ENCODE peak calls at places on chromosomes 5 and 9, in nine cellular contexts. One of them, this sample, is unnamed.

GRCh38 chr9:20040991-20041606 is 252.3 kb upstream of the SLC24A2 start:
- DNase-seq in HCT116: no peak
- DNase-seq in lower lobe of right lung: no peak
- DNase-seq in effector memory CD4-positive, alpha-beta T cell: no peak
- DNase-seq in brain microvascular endothelial cell: no peak
- DNase-seq in heart left ventricle: no peak
- DNase-seq in A549: no peak
- DNase-seq in substantia nigra: peak; percentile 12
- DNase-seq in adrenal gland: no peak
- DNase-seq in this sample: no peak

GRCh38 chr5:154138701-154139100 is 51.8 kb upstream of the GALNT10 start:
- DNase-seq in adrenal gland: peak; percentile 34
- DNase-seq in heart left ventricle: peak; percentile 76
- DNase-seq in HCT116: no peak
- DNase-seq in brain microvascular endothelial cell: no peak
- DNase-seq in A549: no peak
- DNase-seq in substantia nigra: peak; percentile 59
- DNase-seq in effector memory CD4-positive, alpha-beta T cell: no peak
- DNase-seq in lower lobe of right lung: no peak
- DNase-seq in this sample: peak; percentile 79

GRCh38 chr5:43422143-43422542 is 10.0 kb upstream of the CCL28 start:
- DNase-seq in lower lobe of right lung: no peak
- DNase-seq in adrenal gland: no peak
- DNase-seq in substantia nigra: no peak
- DNase-seq in A549: no peak
- DNase-seq in brain microvascular endothelial cell: peak; percentile 14
- DNase-seq in effector memory CD4-positive, alpha-beta T cell: no peak
- DNase-seq in HCT116: no peak
- DNase-seq in heart left ventricle: no peak
- DNase-seq in this sample: no peak

GRCh38 chr5:65663804-65664521 is 39.1 kb downstream of the SHLD3 start:
- DNase-seq in substantia nigra: no peak
- DNase-seq in heart left ventricle: no peak
- DNase-seq in lower lobe of right lung: no peak
- DNase-seq in A549: peak; percentile 29
- DNase-seq in brain microvascular endothelial cell: no peak
- DNase-seq in adrenal gland: no peak
- DNase-seq in HCT116: peak; percentile 4
- DNase-seq in effector memory CD4-positive, alpha-beta T cell: no peak
- DNase-seq in this sample: peak; percentile 27

GRCh38 chr5:40410939-40411635 is 268.6 kb upstream of the PTGER4 start:
- DNase-seq in heart left ventricle: no peak
- DNase-seq in A549: no peak
- DNase-seq in brain microvascular endothelial cell: peak; percentile 51
- DNase-seq in effector memory CD4-positive, alpha-beta T cell: no peak
- DNase-seq in substantia nigra: no peak
- DNase-seq in adrenal gland: no peak
- DNase-seq in lower lobe of right lung: no peak
- DNase-seq in HCT116: no peak
- DNase-seq in this sample: peak; percentile 84

GRCh38 chr5:59810041-59810440 is 83.5 kb downstream of the PDE4D start:
- DNase-seq in brain microvascular endothelial cell: peak; percentile 68
- DNase-seq in substantia nigra: peak; percentile 33
- DNase-seq in adrenal gland: peak; percentile 54
- DNase-seq in lower lobe of right lung: peak; percentile 78
- DNase-seq in heart left ventricle: peak; percentile 56
- DNase-seq in effector memory CD4-positive, alpha-beta T cell: peak; percentile 6
- DNase-seq in HCT116: peak; percentile 56
- DNase-seq in A549: peak; percentile 82
- DNase-seq in this sample: peak; percentile 87

GRCh38 chr5:135743684-135744083 is 90.8 kb upstream of the SLC25A48 start:
- DNase-seq in A549: no peak
- DNase-seq in substantia nigra: no peak
- DNase-seq in lower lobe of right lung: no peak
- DNase-seq in adrenal gland: no peak
- DNase-seq in effector memory CD4-positive, alpha-beta T cell: no peak
- DNase-seq in HCT116: no peak
- DNase-seq in brain microvascular endothelial cell: no peak
- DNase-seq in heart left ventricle: no peak
- DNase-seq in this sample: no peak

GRCh38 chr5:84688566-84688965 is 303.9 kb upstream of the EDIL3 start:
- DNase-seq in A549: no peak
- DNase-seq in HCT116: no peak
- DNase-seq in heart left ventricle: no peak
- DNase-seq in effector memory CD4-positive, alpha-beta T cell: no peak
- DNase-seq in brain microvascular endothelial cell: peak; percentile 84
- DNase-seq in lower lobe of right lung: no peak
- DNase-seq in adrenal gland: no peak
- DNase-seq in substantia nigra: no peak
- DNase-seq in this sample: peak; percentile 87

GRCh38 chr9:135574331-135574730 is 12.8 kb downstream of the PAEP start:
- DNase-seq in substantia nigra: no peak
- DNase-seq in lower lobe of right lung: no peak
- DNase-seq in effector memory CD4-positive, alpha-beta T cell: no peak
- DNase-seq in brain microvascular endothelial cell: no peak
- DNase-seq in adrenal gland: peak; percentile 43
- DNase-seq in A549: no peak
- DNase-seq in HCT116: no peak
- DNase-seq in heart left ventricle: no peak
- DNase-seq in this sample: no peak

GRCh38 chr9:97506264-97506663 is 4.8 kb downstream of the TMOD1 start:
- DNase-seq in heart left ventricle: no peak
- DNase-seq in adrenal gland: no peak
- DNase-seq in lower lobe of right lung: no peak
- DNase-seq in HCT116: no peak
- DNase-seq in A549: no peak
- DNase-seq in brain microvascular endothelial cell: no peak
- DNase-seq in effector memory CD4-positive, alpha-beta T cell: no peak
- DNase-seq in substantia nigra: no peak
- DNase-seq in this sample: no peak

GRCh38 chr9:107158321-107158720 is 124.8 kb upstream of the RAD23B start:
- DNase-seq in heart left ventricle: no peak
- DNase-seq in adrenal gland: no peak
- DNase-seq in brain microvascular endothelial cell: peak; percentile 52
- DNase-seq in A549: peak; percentile 31
- DNase-seq in HCT116: peak; percentile 51
- DNase-seq in lower lobe of right lung: no peak
- DNase-seq in substantia nigra: no peak
- DNase-seq in effector memory CD4-positive, alpha-beta T cell: no peak
- DNase-seq in this sample: peak; percentile 71

GRCh38 chr9:121333950-121334773 is 35.9 kb downstream of the STOM start:
- DNase-seq in effector memory CD4-positive, alpha-beta T cell: no peak
- DNase-seq in brain microvascular endothelial cell: no peak
- DNase-seq in HCT116: no peak
- DNase-seq in lower lobe of right lung: no peak
- DNase-seq in A549: no peak
- DNase-seq in adrenal gland: no peak
- DNase-seq in substantia nigra: no peak
- DNase-seq in heart left ventricle: no peak
- DNase-seq in this sample: no peak

GRCh38 chr5:31638286-31638685 is 645 bp upstream of the PDZD2 start:
- DNase-seq in brain microvascular endothelial cell: no peak
- DNase-seq in lower lobe of right lung: peak; percentile 51
- DNase-seq in adrenal gland: peak; percentile 50
- DNase-seq in A549: no peak
- DNase-seq in heart left ventricle: peak; percentile 23
- DNase-seq in substantia nigra: peak; percentile 22
- DNase-seq in effector memory CD4-positive, alpha-beta T cell: no peak
- DNase-seq in HCT116: no peak
- DNase-seq in this sample: peak; percentile 36

GRCh38 chr5:121940741-121941140 is 21.0 kb upstream of the SRFBP1 start:
- DNase-seq in brain microvascular endothelial cell: no peak
- DNase-seq in A549: no peak
- DNase-seq in adrenal gland: no peak
- DNase-seq in lower lobe of right lung: no peak
- DNase-seq in substantia nigra: no peak
- DNase-seq in effector memory CD4-positive, alpha-beta T cell: no peak
- DNase-seq in HCT116: no peak
- DNase-seq in heart left ventricle: no peak
- DNase-seq in this sample: no peak

GRCh38 chr5:137075163-137075970 is 423.8 kb downstream of the SPOCK1 start:
- DNase-seq in heart left ventricle: peak; percentile 31
- DNase-seq in HCT116: peak; percentile 69
- DNase-seq in lower lobe of right lung: peak; percentile 74
- DNase-seq in adrenal gland: peak; percentile 79
- DNase-seq in brain microvascular endothelial cell: no peak
- DNase-seq in A549: peak; percentile 77
- DNase-seq in substantia nigra: no peak
- DNase-seq in effector memory CD4-positive, alpha-beta T cell: no peak
- DNase-seq in this sample: peak; percentile 83

GRCh38 chr9:98781588-98782383 is 14.6 kb downstream of the ANKS6 start:
- DNase-seq in lower lobe of right lung: peak; percentile 73
- DNase-seq in adrenal gland: no peak
- DNase-seq in substantia nigra: no peak
- DNase-seq in effector memory CD4-positive, alpha-beta T cell: no peak
- DNase-seq in heart left ventricle: no peak
- DNase-seq in HCT116: peak; percentile 89
- DNase-seq in brain microvascular endothelial cell: no peak
- DNase-seq in A549: peak; percentile 77
- DNase-seq in this sample: no peak

GRCh38 chr9:131727795-131728545 is 11.9 kb downstream of the RAPGEF1 start:
- DNase-seq in HCT116: no peak
- DNase-seq in adrenal gland: no peak
- DNase-seq in A549: no peak
- DNase-seq in heart left ventricle: no peak
- DNase-seq in brain microvascular endothelial cell: no peak
- DNase-seq in lower lobe of right lung: no peak
- DNase-seq in effector memory CD4-positive, alpha-beta T cell: no peak
- DNase-seq in substantia nigra: no peak
- DNase-seq in this sample: no peak

GRCh38 chr5:18772475-18772874 is 1138.2 kb downstream of the TAF11L14 start:
- DNase-seq in HCT116: no peak
- DNase-seq in A549: peak; percentile 37
- DNase-seq in substantia nigra: no peak
- DNase-seq in lower lobe of right lung: no peak
- DNase-seq in adrenal gland: no peak
- DNase-seq in brain microvascular endothelial cell: no peak
- DNase-seq in heart left ventricle: no peak
- DNase-seq in effector memory CD4-positive, alpha-beta T cell: no peak
- DNase-seq in this sample: no peak

GRCh38 chr9:109232449-109232848 is 65.4 kb upstream of the FRRS1L start:
- DNase-seq in substantia nigra: no peak
- DNase-seq in brain microvascular endothelial cell: peak; percentile 55
- DNase-seq in adrenal gland: no peak
- DNase-seq in A549: no peak
- DNase-seq in HCT116: no peak
- DNase-seq in lower lobe of right lung: no peak
- DNase-seq in heart left ventricle: no peak
- DNase-seq in effector memory CD4-positive, alpha-beta T cell: no peak
- DNase-seq in this sample: no peak

GRCh38 chr5:140298183-140298601 is 4.7 kb downstream of the PFDN1 start:
- DNase-seq in lower lobe of right lung: no peak
- DNase-seq in effector memory CD4-positive, alpha-beta T cell: no peak
- DNase-seq in A549: no peak
- DNase-seq in brain microvascular endothelial cell: peak; percentile 53
- DNase-seq in substantia nigra: no peak
- DNase-seq in HCT116: no peak
- DNase-seq in heart left ventricle: no peak
- DNase-seq in adrenal gland: no peak
- DNase-seq in this sample: peak; percentile 32

GRCh38 chr5:36458746-36459145 is 147.7 kb upstream of the SLC1A3 start:
- DNase-seq in HCT116: no peak
- DNase-seq in substantia nigra: no peak
- DNase-seq in A549: no peak
- DNase-seq in effector memory CD4-positive, alpha-beta T cell: no peak
- DNase-seq in brain microvascular endothelial cell: no peak
- DNase-seq in heart left ventricle: no peak
- DNase-seq in lower lobe of right lung: no peak
- DNase-seq in adrenal gland: no peak
- DNase-seq in this sample: no peak

GRCh38 chr5:112004867-112005532 is 248.0 kb upstream of the NREP start:
- DNase-seq in lower lobe of right lung: no peak
- DNase-seq in effector memory CD4-positive, alpha-beta T cell: no peak
- DNase-seq in HCT116: no peak
- DNase-seq in substantia nigra: no peak
- DNase-seq in heart left ventricle: no peak
- DNase-seq in A549: no peak
- DNase-seq in brain microvascular endothelial cell: peak; percentile 83
- DNase-seq in adrenal gland: no peak
- DNase-seq in this sample: no peak

GRCh38 chr5:14574891-14575496 is 6.6 kb upstream of the OTULINL start:
- DNase-seq in substantia nigra: no peak
- DNase-seq in lower lobe of right lung: peak; percentile 53
- DNase-seq in HCT116: no peak
- DNase-seq in brain microvascular endothelial cell: no peak
- DNase-seq in heart left ventricle: peak; percentile 50
- DNase-seq in adrenal gland: no peak
- DNase-seq in effector memory CD4-positive, alpha-beta T cell: no peak
- DNase-seq in A549: peak; percentile 21
- DNase-seq in this sample: no peak
- H3K27ac ChIP-seq in substantia nigra: no peak overlapping the region
- H3K27ac ChIP-seq in lower lobe of right lung: peak overlapping the region; percentile 9
- H3K27ac ChIP-seq in HCT116: no peak overlapping the region
- H3K27ac ChIP-seq in brain microvascular endothelial cell: no peak overlapping the region
- H3K27ac ChIP-seq in heart left ventricle: no peak overlapping the region
- H3K27ac ChIP-seq in adrenal gland: no peak overlapping the region
- H3K27ac ChIP-seq in effector memory CD4-positive, alpha-beta T cell: no peak overlapping the region
- H3K27ac ChIP-seq in A549: no peak overlapping the region
- H3K27ac ChIP-seq in this sample: no peak overlapping the region

GRCh38 chr5:14219800-14220512 is 76.8 kb downstream of the TRIO start:
- DNase-seq in adrenal gland: no peak
- DNase-seq in A549: no peak
- DNase-seq in lower lobe of right lung: no peak
- DNase-seq in HCT116: no peak
- DNase-seq in effector memory CD4-positive, alpha-beta T cell: no peak
- DNase-seq in heart left ventricle: no peak
- DNase-seq in substantia nigra: no peak
- DNase-seq in brain microvascular endothelial cell: no peak
- DNase-seq in this sample: no peak
- H3K27ac ChIP-seq in adrenal gland: peak overlapping the region; percentile 35
- H3K27ac ChIP-seq in A549: peak overlapping the region; percentile 20
- H3K27ac ChIP-seq in lower lobe of right lung: peak overlapping the region; percentile 80
- H3K27ac ChIP-seq in HCT116: no peak overlapping the region
- H3K27ac ChIP-seq in effector memory CD4-positive, alpha-beta T cell: no peak overlapping the region
- H3K27ac ChIP-seq in heart left ventricle: peak overlapping the region; percentile 31
- H3K27ac ChIP-seq in substantia nigra: no peak overlapping the region
- H3K27ac ChIP-seq in brain microvascular endothelial cell: no peak overlapping the region
- H3K27ac ChIP-seq in this sample: peak overlapping the region; percentile 40

GRCh38 chr5:34611829-34612415 is 44.2 kb upstream of the RAI14 start:
- DNase-seq in substantia nigra: no peak
- DNase-seq in A549: no peak
- DNase-seq in adrenal gland: no peak
- DNase-seq in HCT116: no peak
- DNase-seq in lower lobe of right lung: no peak
- DNase-seq in effector memory CD4-positive, alpha-beta T cell: no peak
- DNase-seq in heart left ventricle: no peak
- DNase-seq in brain microvascular endothelial cell: no peak
- DNase-seq in this sample: no peak
- H3K27ac ChIP-seq in substantia nigra: no peak overlapping the region
- H3K27ac ChIP-seq in A549: peak overlapping the region; percentile 11
- H3K27ac ChIP-seq in adrenal gland: no peak overlapping the region
- H3K27ac ChIP-seq in HCT116: no peak overlapping the region
- H3K27ac ChIP-seq in lower lobe of right lung: no peak overlapping the region
- H3K27ac ChIP-seq in effector memory CD4-positive, alpha-beta T cell: no peak overlapping the region
- H3K27ac ChIP-seq in heart left ventricle: no peak overlapping the region
- H3K27ac ChIP-seq in brain microvascular endothelial cell: no peak overlapping the region
- H3K27ac ChIP-seq in this sample: no peak overlapping the region

DNA sequence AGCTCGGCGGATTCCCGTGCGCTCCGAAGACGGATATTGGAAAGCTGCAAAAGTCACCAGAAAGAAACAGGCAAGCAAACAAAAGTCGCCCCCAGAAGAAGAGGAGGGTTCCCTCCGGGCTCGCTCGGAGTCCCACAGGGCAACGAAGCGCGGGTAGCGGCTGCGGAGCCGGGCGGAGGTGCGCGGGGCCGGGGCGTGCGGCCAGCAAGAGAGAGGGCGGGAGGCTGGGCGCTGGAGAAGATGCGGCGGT is at the start of gene FBN2:
- DNase-seq in adrenal gland: no peak
- DNase-seq in HCT116: no peak
- DNase-seq in substantia nigra: no peak
- DNase-seq in A549: no peak
- DNase-seq in brain microvascular endothelial cell: no peak
- DNase-seq in lower lobe of right lung: no peak
- DNase-seq in effector memory CD4-positive, alpha-beta T cell: no peak
- DNase-seq in heart left ventricle: no peak
- DNase-seq in this sample: no peak
- H3K27ac ChIP-seq in adrenal gland: peak within 1 kb of the TSS; percentile 5
- H3K27ac ChIP-seq in HCT116: no peak within 1 kb of the TSS
- H3K27ac ChIP-seq in substantia nigra: no peak within 1 kb of the TSS
- H3K27ac ChIP-seq in A549: peak within 1 kb of the TSS; percentile 93
- H3K27ac ChIP-seq in brain microvascular endothelial cell: peak within 1 kb of the TSS; percentile 46
- H3K27ac ChIP-seq in lower lobe of right lung: no peak within 1 kb of the TSS
- H3K27ac ChIP-seq in effector memory CD4-positive, alpha-beta T cell: no peak within 1 kb of the TSS
- H3K27ac ChIP-seq in heart left ventricle: peak within 1 kb of the TSS; percentile 70
- H3K27ac ChIP-seq in this sample: peak within 1 kb of the TSS; percentile 97